ENCODE peak calls at places on chromosomes 16 and 17, in six cellular contexts. R is occipital lobe, Y is IMR-90, K is hepatocyte, G is stromal cell of bone marrow, W is EL. L is an unnamed sample.

GRCh38 chr16:11682655-11683096 is 14.4 kb downstream of the SNN start:
- DNase-seq in K (no peak), Y (peak; percentile 99), G (peak; percentile 86), R (no peak), W (peak; percentile 94), L (no peak)

GRCh38 chr16:1537763-1538289 is 4.4 kb downstream of the TMEM204 start:
- DNase-seq in R (no peak), K (no peak), Y (no peak), G (no peak), W (no peak), L (no peak)

GRCh38 chr16:88634994-88635670 is 3.2 kb upstream of the IL17C start:
- DNase-seq in R (no peak), W (peak; percentile 31), K (no peak), G (no peak), Y (peak; percentile 22), L (no peak)

GRCh38 chr17:37750768-37751466 is 6.1 kb upstream of the HNF1B start:
- DNase-seq in W (no peak), G (no peak), Y (no peak), K (no peak), R (no peak), L (no peak)

GRCh38 chr17:44795928-44796327 is 34.2 kb downstream of the GJC1 start:
- DNase-seq in Y (no peak), W (no peak), R (no peak), G (no peak), K (no peak), L (no peak)

GRCh38 chr17:63626551-63627228 is 4.5 kb downstream of the MAP3K3 start:
- DNase-seq in Y (peak; percentile 34), G (no peak), R (no peak), W (peak; percentile 55), K (no peak), L (no peak)

GRCh38 chr17:35084987-35085386 is 21.5 kb upstream of the RFFL start:
- DNase-seq in K (peak; percentile 47), G (no peak), Y (peak; percentile 72), R (no peak), W (peak; percentile 76), L (no peak)

GRCh38 chr16:84853534-84853933 is 33.7 kb downstream of the CRISPLD2 start:
- DNase-seq in G (no peak), Y (no peak), K (no peak), R (no peak), W (no peak), L (no peak)

GRCh38 chr17:4898351-4898750 is 985 bp upstream of the C17orf107 start:
- DNase-seq in K (no peak), R (no peak), G (no peak), W (no peak), Y (no peak), L (no peak)

GRCh38 chr16:56477096-56477878 is 25.9 kb downstream of the OGFOD1 start:
- DNase-seq in G (peak; percentile 88), K (peak; percentile 17), Y (peak; percentile 93), W (peak; percentile 87), R (no peak), L (no peak)

GRCh38 chr16:57889960-57890751 is 80.8 kb downstream of the CNGB1 start:
- DNase-seq in W (peak; percentile 51), R (no peak), G (peak; percentile 71), Y (peak; percentile 28), K (no peak), L (no peak)

L was measured in posterior cingulate gyrus.